ENCODE peak calls at places on chromosomes 5 and 9, in six cellular contexts. R is mammary epithelial cell, K is HFF-Myc, A is astrocyte of the spinal cord, H is endothelial cell of umbilical vein, S is astrocyte. D is an unnamed sample.

GRCh38 chr5:172858990-172859811 is 25.1 kb downstream of the ERGIC1 start:
- DNase-seq in R (no peak), K (no peak), A (peak), H (peak), S (peak), D (no peak)

GRCh38 chr9:38087934-38088925 is 19.2 kb upstream of the SHB start:
- DNase-seq in R (peak), K (no peak), A (peak), H (peak), S (no peak), D (peak)

GRCh38 chr9:121757286-121757595 is 105.8 kb downstream of the DAB2IP start:
- DNase-seq in R (no peak), K (no peak), A (no peak), H (no peak), S (no peak), D (no peak)

GRCh38 chr5:176814313-176814685 is 3.9 kb downstream of the UNC5A start:
- DNase-seq in R (no peak), K (no peak), A (no peak), H (no peak), S (no peak), D (no peak)

GRCh38 chr5:151592855-151593408 is 1.8 kb upstream of the FAT2 start:
- DNase-seq in R (no peak), K (no peak), A (no peak), H (no peak), S (no peak), D (no peak)

GRCh38 chr5:119743927-119744326 is 114.6 kb downstream of the FAM170A start:
- DNase-seq in R (peak), K (peak), A (no peak), H (no peak), S (no peak), D (peak)

GRCh38 chr5:172929371-172929838 is 29.8 kb upstream of the RPL26L1 start:
- DNase-seq in R (no peak), K (no peak), A (peak), H (peak), S (peak), D (no peak)

GRCh38 chr5:7759951-7760580 is 90.9 kb downstream of the CFAP90 start:
- DNase-seq in R (no peak), K (no peak), A (no peak), H (no peak), S (no peak), D (no peak)

GRCh38 chr9:129235931-129236331 is 57.9 kb upstream of the IER5L start:
- DNase-seq in R (no peak), K (no peak), A (no peak), H (no peak), S (no peak), D (no peak)

GRCh38 chr9:98627291-98627690 is 81.4 kb downstream of the GABBR2 start:
- DNase-seq in R (no peak), K (no peak), A (no peak), H (no peak), S (peak), D (no peak)

GRCh38 chr9:75071530-75072122 is 16.3 kb downstream of the NMRK1 start:
- DNase-seq in R (peak), K (no peak), A (no peak), H (no peak), S (no peak), D (peak)

GRCh38 chr9:88651682-88652633 is 117.0 kb downstream of the NXNL2 start:
- DNase-seq in R (peak), K (peak), A (peak), H (no peak), S (peak), D (peak)

GRCh38 chr5:180802325-180803180 is at the start of gene MGAT1:
- DNase-seq in R (peak), K (no peak), A (peak), H (peak), S (peak), D (peak)

GRCh38 chr5:128091579-128091978 is 8.0 kb downstream of the SLC12A2 start:
- DNase-seq in R (no peak), K (no peak), A (no peak), H (no peak), S (no peak), D (no peak)

GRCh38 chr5:33332804-33333203 is 108.0 kb upstream of the TARS1 start:
- DNase-seq in R (no peak), K (no peak), A (no peak), H (no peak), S (peak), D (no peak)

GRCh38 chr5:153831976-153832375 is 206.7 kb downstream of the FAM114A2 start:
- DNase-seq in R (no peak), K (no peak), A (peak), H (peak), S (peak), D (peak)

GRCh38 chr9:114592356-114592755 is 4.8 kb downstream of the ATP6V1G1 start:
- DNase-seq in R (peak), K (no peak), A (peak), H (peak), S (no peak), D (peak)

GRCh38 chr9:6759114-6759977 is 1.6 kb downstream of the KDM4C start:
- DNase-seq in R (peak), K (peak), A (peak), H (peak), S (peak), D (peak)

GRCh38 chr5:87872986-87873385 is 395.7 kb downstream of the TMEM161B start:
- DNase-seq in R (no peak), K (no peak), A (no peak), H (no peak), S (no peak), D (no peak)

GRCh38 chr5:61744690-61745619 is 412.9 kb downstream of the ZSWIM6 start:
- DNase-seq in R (no peak), K (no peak), A (no peak), H (no peak), S (no peak), D (peak)

GRCh38 chr9:128007566-128008138 is 26.9 kb upstream of the EEIG1 start:
- DNase-seq in R (peak), K (peak), A (peak), H (peak), S (peak), D (peak)

GRCh38 chr9:105296889-105297288 is 52.4 kb downstream of the SLC44A1 start:
- DNase-seq in R (peak), K (no peak), A (peak), H (peak), S (peak), D (peak)

GRCh38 chr5:158676642-158677489 is 422.9 kb downstream of the EBF1 start:
- DNase-seq in R (no peak), K (no peak), A (no peak), H (no peak), S (no peak), D (no peak)

GRCh38 chr9:132997591-132997990 is 19.1 kb downstream of the GFI1B start:
- DNase-seq in R (no peak), K (no peak), A (peak), H (no peak), S (peak), D (peak)

GRCh38 chr9:27365977-27366376 is 69.0 kb upstream of the EQTN start:
- DNase-seq in R (no peak), K (no peak), A (peak), H (no peak), S (peak), D (no peak)

GRCh38 chr9:120413121-120414048 is 166.6 kb downstream of the CDK5RAP2 start:
- DNase-seq in R (no peak), K (no peak), A (no peak), H (no peak), S (no peak), D (peak)

GRCh38 chr9:82930116-82930515 is 132.8 kb downstream of the RASEF start:
- DNase-seq in R (no peak), K (no peak), A (peak), H (no peak), S (peak), D (no peak)

GRCh38 chr9:113580041-113580953 is 116.8 kb downstream of the RGS3 start:
- DNase-seq in R (peak), K (no peak), A (peak), H (peak), S (no peak), D (peak)
- TF ChIP-seq CTCF in R (no peak), K (no peak), A (no peak), H (no peak), S (no peak), D (no peak)

GRCh38 chr9:126611592-126612328 is 2.0 kb upstream of the LMX1B start:
- DNase-seq in R (peak), K (no peak), A (peak), H (peak), S (peak), D (peak)
- H3K4me3 ChIP-seq in R (peak), K (no peak), A (no peak), H (no peak), S (no peak), D (no peak)

GRCh38 chr5:17882760-17883488 is 248.7 kb downstream of the TAF11L14 start:
- DNase-seq in R (peak), K (no peak), A (peak), H (no peak), S (peak), D (peak)
- TF ChIP-seq CTCF in R (peak), K (no peak), A (no peak), H (no peak), S (no peak), D (peak)

DNA sequence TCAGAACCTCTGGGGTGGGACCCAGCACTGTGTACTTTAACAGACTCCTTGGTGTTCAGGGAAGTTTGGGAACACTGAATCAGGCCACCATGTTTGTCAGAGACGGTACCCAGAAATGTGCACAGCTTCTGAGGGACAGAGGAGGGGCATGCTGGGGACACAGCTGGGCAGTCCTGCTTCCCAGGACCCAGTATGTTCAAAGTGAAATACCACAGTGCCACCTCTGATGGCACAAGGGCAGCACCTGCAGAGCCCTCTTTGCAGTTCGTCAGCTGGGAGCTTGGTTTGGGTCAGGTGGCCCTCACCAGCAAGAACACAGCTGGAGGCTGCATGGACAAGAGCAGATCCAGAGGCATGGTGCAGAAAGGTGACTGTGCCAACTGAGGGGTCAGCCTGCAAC is 51.2 kb downstream of the NDST1 start:
- DNase-seq in R (no peak), K (no peak), A (no peak), H (no peak), S (no peak), D (no peak)
- H3K4me3 ChIP-seq in R (no peak), K (no peak), A (no peak), H (no peak), S (no peak), D (no peak)

DNA sequence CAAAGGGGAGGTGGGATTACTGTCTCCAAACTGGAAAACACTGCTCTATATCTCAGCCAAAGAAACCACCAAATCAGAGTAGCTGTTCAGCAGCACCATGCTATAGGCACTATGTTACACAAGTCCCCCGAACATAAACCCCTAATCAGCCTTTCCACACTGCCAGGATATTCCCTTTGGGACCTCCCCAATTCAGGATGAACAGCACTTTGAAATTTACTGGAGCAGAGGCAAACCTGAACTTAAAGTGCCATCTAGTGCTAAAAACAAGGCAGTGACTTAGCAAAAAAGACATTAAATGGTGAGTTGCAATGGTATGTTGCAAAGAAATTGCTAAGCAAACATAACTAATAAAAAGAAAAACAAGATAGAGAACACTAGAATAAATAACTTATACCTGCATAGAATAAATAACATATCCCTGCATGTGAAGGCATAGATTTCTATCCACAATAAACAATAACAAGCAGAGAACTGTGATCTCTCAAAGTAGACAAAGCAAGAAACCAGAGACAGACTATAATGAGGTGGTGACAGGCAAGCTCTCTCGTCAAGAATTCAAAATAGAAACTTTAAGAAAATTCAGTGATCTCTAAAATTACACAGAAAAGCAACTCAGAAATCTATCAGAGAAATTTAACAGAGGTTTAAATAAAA is 584.4 kb upstream of the ACO1 start:
- DNase-seq in R (peak), K (no peak), A (peak), H (peak), S (peak), D (peak)
- TF ChIP-seq CTCF in R (peak), K (no peak), A (peak), H (peak), S (peak), D (peak)

DNA sequence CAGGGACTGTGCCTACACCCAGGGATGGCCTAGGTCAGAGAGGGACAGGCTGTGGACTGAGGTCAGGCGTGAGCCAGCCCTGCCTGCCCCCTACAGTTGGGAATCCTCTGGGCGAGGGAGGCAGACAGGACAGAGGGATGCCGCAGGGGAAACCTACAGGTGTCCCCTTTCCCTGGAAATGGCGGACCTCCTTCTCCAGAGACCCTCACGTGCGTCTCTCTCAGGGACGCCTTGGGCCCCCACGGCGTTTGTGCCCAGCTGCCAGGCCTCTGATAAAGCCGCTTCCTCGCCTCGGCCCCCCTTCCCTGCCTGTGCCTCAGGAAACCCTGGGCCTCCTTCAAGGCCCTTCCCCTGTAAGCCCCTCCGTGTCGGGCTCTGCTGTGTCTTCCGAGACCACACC is 129.3 kb downstream of the RXRA start:
- DNase-seq in R (no peak), K (no peak), A (no peak), H (no peak), S (no peak), D (no peak)
- H3K4me3 ChIP-seq in R (no peak), K (peak), A (no peak), H (no peak), S (no peak), D (no peak)

GRCh38 chr5:116274251-116274650 is 189.4 kb downstream of the COMMD10 start:
- DNase-seq in R (no peak), K (no peak), A (no peak), H (no peak), S (no peak), D (no peak)

GRCh38 chr5:116275282-116275681 is 190.5 kb downstream of the COMMD10 start:
- DNase-seq in R (no peak), K (no peak), A (no peak), H (no peak), S (no peak), D (no peak)

GRCh38 chr5:116271432-116271831 is 186.6 kb downstream of the COMMD10 start:
- DNase-seq in R (peak), K (peak), A (peak), H (no peak), S (peak), D (peak)

GRCh38 chr5:116273458-116274242 is 188.8 kb downstream of the COMMD10 start:
- DNase-seq in R (no peak), K (peak), A (no peak), H (no peak), S (peak), D (peak)

GRCh38 chr5:116272281-116272941 is 187.6 kb downstream of the COMMD10 start:
- DNase-seq in R (no peak), K (no peak), A (no peak), H (no peak), S (peak), D (no peak)
- TF ChIP-seq CTCF in R (peak), K (no peak), A (no peak), H (no peak), S (no peak), D (peak)

GRCh38 chr5:117645400-117645799 is 1070.8 kb upstream of the SEMA6A start:
- DNase-seq in R (no peak), K (no peak), A (no peak), H (no peak), S (no peak), D (no peak)
- H3K4me3 ChIP-seq in R (no peak), K (no peak), A (no peak), H (no peak), S (no peak), D (no peak)

DNA sequence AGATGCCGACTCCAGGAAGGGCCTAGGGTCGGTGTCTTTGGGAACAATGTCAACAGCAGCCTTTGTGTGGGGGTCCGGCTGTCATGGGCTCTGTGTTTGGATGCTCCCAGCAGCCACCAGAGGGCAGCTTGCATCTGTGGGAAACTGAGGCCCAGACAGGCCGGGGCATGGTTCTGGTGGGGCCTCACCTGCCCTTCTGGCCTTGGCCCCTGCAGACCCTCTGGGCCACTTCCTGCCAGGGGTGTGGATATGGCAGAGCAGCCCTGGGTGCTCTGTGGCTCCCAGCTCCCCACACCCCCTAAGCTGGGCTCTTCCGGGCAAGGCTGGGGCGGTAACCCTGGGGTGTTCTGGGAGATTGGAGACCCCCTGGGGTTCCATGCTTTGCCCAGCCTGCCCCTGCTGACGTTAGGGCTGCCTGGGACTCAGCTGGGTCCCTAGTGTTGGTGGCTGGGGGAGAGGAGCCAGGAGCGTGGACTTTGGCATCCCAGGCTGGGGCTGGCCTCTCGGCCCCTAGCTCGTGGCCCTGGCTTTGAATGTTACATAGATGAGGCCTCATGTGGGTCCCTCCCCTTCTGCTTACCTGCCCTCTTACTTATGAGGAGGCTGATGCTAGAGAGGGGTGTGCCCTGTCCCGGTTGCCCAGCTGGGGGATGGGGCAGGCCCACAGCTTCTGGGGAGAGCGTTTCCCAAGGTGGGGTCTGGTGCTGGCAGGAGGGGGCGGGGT is 38.3 kb downstream of the RXRA start:
- DNase-seq in R (no peak), K (no peak), A (no peak), H (no peak), S (no peak), D (no peak)
- TF ChIP-seq CTCF in R (peak), K (no peak), A (peak), H (peak), S (no peak), D (no peak)